ENCODE peak calls at places on chromosomes 11 and 22, in seven cellular contexts. One of them, this sample, is unnamed.

GRCh38 chr11:101127348-101127698 is 2.3 kb downstream of the PGR start:
- DNase-seq in NCI-H1105: no peak
- DNase-seq in hippocampal formation: no peak
- DNase-seq in EH: no peak
- DNase-seq in cerebellar cortex: no peak
- DNase-seq in GM18507: no peak
- DNase-seq in epithelial cell of esophagus: no peak
- DNase-seq in this sample: peak; percentile 77

GRCh38 chr22:29512031-29512430 is 32.0 kb downstream of the NEFH start:
- DNase-seq in epithelial cell of esophagus: no peak
- DNase-seq in EH: no peak
- DNase-seq in hippocampal formation: no peak
- DNase-seq in cerebellar cortex: peak; percentile 98
- DNase-seq in NCI-H1105: no peak
- DNase-seq in GM18507: no peak
- DNase-seq in this sample: no peak

GRCh38 chr11:108027057-108027456 is 18.4 kb downstream of the CUL5 start:
- DNase-seq in EH: no peak
- DNase-seq in GM18507: no peak
- DNase-seq in cerebellar cortex: no peak
- DNase-seq in NCI-H1105: no peak
- DNase-seq in epithelial cell of esophagus: no peak
- DNase-seq in hippocampal formation: no peak
- DNase-seq in this sample: no peak

GRCh38 chr22:49632199-49633009 is 195.3 kb downstream of the BRD1 start:
- DNase-seq in EH: no peak
- DNase-seq in NCI-H1105: peak; percentile 56
- DNase-seq in GM18507: no peak
- DNase-seq in hippocampal formation: peak; percentile 53
- DNase-seq in cerebellar cortex: peak; percentile 82
- DNase-seq in epithelial cell of esophagus: peak; percentile 18
- DNase-seq in this sample: peak; percentile 88

GRCh38 chr11:68584991-68585524 is 99.3 kb upstream of the GAL start:
- DNase-seq in cerebellar cortex: no peak
- DNase-seq in GM18507: no peak
- DNase-seq in NCI-H1105: no peak
- DNase-seq in EH: no peak
- DNase-seq in hippocampal formation: no peak
- DNase-seq in epithelial cell of esophagus: no peak
- DNase-seq in this sample: no peak

GRCh38 chr11:127875076-127875475 is 712.3 kb downstream of the ETS1 start:
- DNase-seq in cerebellar cortex: no peak
- DNase-seq in GM18507: no peak
- DNase-seq in EH: peak; percentile 7
- DNase-seq in epithelial cell of esophagus: no peak
- DNase-seq in NCI-H1105: no peak
- DNase-seq in hippocampal formation: no peak
- DNase-seq in this sample: no peak

GRCh38 chr11:64400096-64400495 is 41.1 kb downstream of the RPS6KA4 start:
- DNase-seq in NCI-H1105: no peak
- DNase-seq in EH: no peak
- DNase-seq in GM18507: no peak
- DNase-seq in epithelial cell of esophagus: peak; percentile 60
- DNase-seq in cerebellar cortex: no peak
- DNase-seq in hippocampal formation: no peak
- DNase-seq in this sample: no peak

GRCh38 chr11:11608783-11609232 is 13.0 kb downstream of the GALNT18 start:
- DNase-seq in NCI-H1105: no peak
- DNase-seq in GM18507: no peak
- DNase-seq in epithelial cell of esophagus: peak; percentile 51
- DNase-seq in cerebellar cortex: no peak
- DNase-seq in hippocampal formation: no peak
- DNase-seq in EH: peak; percentile 57
- DNase-seq in this sample: no peak

GRCh38 chr11:34585870-34586654 is 34.8 kb upstream of the EHF start:
- DNase-seq in hippocampal formation: no peak
- DNase-seq in cerebellar cortex: peak; percentile 29
- DNase-seq in NCI-H1105: peak; percentile 38
- DNase-seq in GM18507: peak; percentile 39
- DNase-seq in epithelial cell of esophagus: peak; percentile 63
- DNase-seq in EH: peak; percentile 62
- DNase-seq in this sample: no peak

GRCh38 chr22:47190276-47190956 is 428.0 kb downstream of the TBC1D22A start:
- DNase-seq in NCI-H1105: no peak
- DNase-seq in EH: no peak
- DNase-seq in epithelial cell of esophagus: no peak
- DNase-seq in cerebellar cortex: peak; percentile 6
- DNase-seq in hippocampal formation: no peak
- DNase-seq in GM18507: no peak
- DNase-seq in this sample: no peak

GRCh38 chr22:38176170-38176741 is 5.4 kb downstream of the PLA2G6 start:
- DNase-seq in NCI-H1105: no peak
- DNase-seq in EH: peak; percentile 98
- DNase-seq in cerebellar cortex: no peak
- DNase-seq in hippocampal formation: peak; percentile 14
- DNase-seq in GM18507: no peak
- DNase-seq in epithelial cell of esophagus: peak; percentile 69
- DNase-seq in this sample: no peak

GRCh38 chr11:67240575-67241389 is 25.5 kb upstream of the GRK2 start:
- DNase-seq in hippocampal formation: peak; percentile 22
- DNase-seq in epithelial cell of esophagus: peak; percentile 77
- DNase-seq in GM18507: peak; percentile 43
- DNase-seq in EH: peak; percentile 83
- DNase-seq in NCI-H1105: peak; percentile 15
- DNase-seq in cerebellar cortex: peak; percentile 47
- DNase-seq in this sample: peak; percentile 74

GRCh38 chr11:125069796-125070195 is 6.7 kb downstream of the SLC37A2 start:
- DNase-seq in hippocampal formation: no peak
- DNase-seq in EH: peak; percentile 62
- DNase-seq in NCI-H1105: no peak
- DNase-seq in GM18507: no peak
- DNase-seq in epithelial cell of esophagus: peak; percentile 56
- DNase-seq in cerebellar cortex: no peak
- DNase-seq in this sample: peak; percentile 10

GRCh38 chr11:45939836-45940235 is 17.4 kb downstream of the LARGE2 start:
- DNase-seq in EH: peak; percentile 25
- DNase-seq in NCI-H1105: no peak
- DNase-seq in cerebellar cortex: no peak
- DNase-seq in hippocampal formation: no peak
- DNase-seq in GM18507: no peak
- DNase-seq in epithelial cell of esophagus: no peak
- DNase-seq in this sample: no peak

GRCh38 chr11:17400048-17400775 is 11.8 kb upstream of the KCNJ11 start:
- DNase-seq in GM18507: peak; percentile 35
- DNase-seq in hippocampal formation: no peak
- DNase-seq in EH: no peak
- DNase-seq in NCI-H1105: no peak
- DNase-seq in cerebellar cortex: no peak
- DNase-seq in epithelial cell of esophagus: no peak
- DNase-seq in this sample: no peak

GRCh38 chr11:41895106-41895505 is 435.7 kb upstream of the LRRC4C start:
- DNase-seq in cerebellar cortex: no peak
- DNase-seq in EH: peak; percentile 7
- DNase-seq in NCI-H1105: no peak
- DNase-seq in GM18507: no peak
- DNase-seq in hippocampal formation: no peak
- DNase-seq in epithelial cell of esophagus: no peak
- DNase-seq in this sample: no peak

GRCh38 chr22:49323751-49324415 is 503.8 kb downstream of the BRD1 start:
- DNase-seq in EH: no peak
- DNase-seq in cerebellar cortex: no peak
- DNase-seq in hippocampal formation: no peak
- DNase-seq in epithelial cell of esophagus: no peak
- DNase-seq in GM18507: no peak
- DNase-seq in NCI-H1105: no peak
- DNase-seq in this sample: peak; percentile 9

GRCh38 chr11:45079943-45080719 is 66.3 kb upstream of the PRDM11 start:
- DNase-seq in NCI-H1105: no peak
- DNase-seq in GM18507: peak; percentile 42
- DNase-seq in hippocampal formation: no peak
- DNase-seq in cerebellar cortex: no peak
- DNase-seq in epithelial cell of esophagus: no peak
- DNase-seq in EH: no peak
- DNase-seq in this sample: no peak

This sample was measured in D341Med.